ENCODE peak calls at places on chromosomes 7 and 10, in ten cellular contexts. N is GM04504; M is Peyer's patch; Z is left colon; B is activated CD4-positive, alpha-beta T cell treated with anti-CD3 and anti-CD28 coated beads, Interleukin-2, amount 50 U/mL, for 4 hours; U is nephron progenitor cell; R is NB4; K is NCI-H2081; D is AG20443; P is HEK293T. X is an unnamed sample.

GRCh38 chr10:94274142-94274787 is 88.5 kb downstream of the NOC3L start:
- DNase-seq in N (peak), M (no peak), Z (peak), B (no peak), U (no peak), R (no peak), K (no peak), D (peak), P (no peak), X (peak)

GRCh38 chr7:7103343-7104313 is 78.7 kb upstream of the C1GALT1 start:
- DNase-seq in N (peak), M (no peak), Z (peak), B (no peak), U (no peak), R (peak), K (peak), D (peak), P (peak), X (no peak)

GRCh38 chr10:105189464-105189800 is 548.3 kb downstream of the SORCS3 start:
- DNase-seq in N (no peak), M (no peak), Z (no peak), B (no peak), U (no peak), R (no peak), K (no peak), D (peak), P (no peak), X (no peak)

GRCh38 chr7:100863406-100863950 is 3.7 kb upstream of the TRIP6 start:
- DNase-seq in N (no peak), M (no peak), Z (peak), B (no peak), U (no peak), R (no peak), K (no peak), D (no peak), P (no peak), X (peak)

GRCh38 chr10:1738950-1739349 is 1.6 kb upstream of the ADARB2 start:
- DNase-seq in N (no peak), M (no peak), Z (no peak), B (no peak), U (no peak), R (no peak), K (no peak), D (no peak), P (no peak), X (no peak)

GRCh38 chr10:75209325-75210192 is 1.0 kb upstream of the VDAC2 start:
- DNase-seq in N (peak), M (peak), Z (peak), B (peak), U (no peak), R (peak), K (peak), D (peak), P (peak), X (peak)

GRCh38 chr10:117545141-117546019 is 2.8 kb downstream of the EMX2 start:
- DNase-seq in N (no peak), M (peak), Z (no peak), B (no peak), U (peak), R (no peak), K (no peak), D (no peak), P (peak), X (no peak)

GRCh38 chr10:93406367-93407145 is 75.6 kb downstream of the MYOF start:
- DNase-seq in N (no peak), M (no peak), Z (no peak), B (no peak), U (no peak), R (no peak), K (no peak), D (peak), P (no peak), X (no peak)

GRCh38 chr7:88357794-88358533 is 51.3 kb upstream of the STEAP4 start:
- DNase-seq in N (no peak), M (no peak), Z (no peak), B (no peak), U (no peak), R (peak), K (no peak), D (peak), P (no peak), X (no peak)

GRCh38 chr10:79061441-79062315 is 7.1 kb upstream of the ZMIZ1 start:
- DNase-seq in N (no peak), M (peak), Z (peak), B (no peak), U (no peak), R (no peak), K (no peak), D (no peak), P (no peak), X (no peak)

GRCh38 chr7:38169862-38170261 is 8.2 kb upstream of the STARD3NL start:
- DNase-seq in N (peak), M (no peak), Z (no peak), B (no peak), U (no peak), R (peak), K (no peak), D (peak), P (no peak), X (no peak)

GRCh38 chr7:86904949-86905834 is 154.3 kb downstream of the ELAPOR2 start:
- DNase-seq in N (peak), M (no peak), Z (peak), B (no peak), U (peak), R (peak), K (peak), D (peak), P (peak), X (no peak)

GRCh38 chr10:62352356-62352963 is 21.7 kb upstream of the ZNF365 start:
- DNase-seq in N (no peak), M (no peak), Z (no peak), B (peak), U (no peak), R (no peak), K (no peak), D (peak), P (no peak), X (no peak)

GRCh38 chr10:78004215-78005026 is 24.9 kb downstream of the POLR3A start:
- DNase-seq in N (no peak), M (no peak), Z (no peak), B (no peak), U (no peak), R (no peak), K (no peak), D (no peak), P (no peak), X (no peak)

GRCh38 chr7:37342665-37343471 is 105.8 kb downstream of the ELMO1 start:
- DNase-seq in N (no peak), M (no peak), Z (peak), B (peak), U (no peak), R (peak), K (no peak), D (no peak), P (no peak), X (no peak)

GRCh38 chr10:92844746-92845145 is 3.6 kb upstream of the EXOC6 start:
- DNase-seq in N (no peak), M (no peak), Z (no peak), B (no peak), U (no peak), R (peak), K (no peak), D (no peak), P (no peak), X (no peak)

GRCh38 chr7:37405603-37406122 is 43.0 kb downstream of the ELMO1 start:
- DNase-seq in N (no peak), M (no peak), Z (no peak), B (no peak), U (no peak), R (no peak), K (no peak), D (no peak), P (no peak), X (peak)

GRCh38 chr7:36605662-36606441 is 118.4 kb downstream of the AOAH start:
- DNase-seq in N (no peak), M (no peak), Z (no peak), B (no peak), U (no peak), R (no peak), K (no peak), D (no peak), P (no peak), X (no peak)

GRCh38 chr7:104550362-104550761 is 222.0 kb downstream of the LHFPL3 start:
- DNase-seq in N (no peak), M (no peak), Z (no peak), B (no peak), U (no peak), R (no peak), K (no peak), D (peak), P (no peak), X (no peak)

GRCh38 chr7:44060948-44061644 is 4.3 kb downstream of the PGAM2 start:
- DNase-seq in N (no peak), M (peak), Z (peak), B (no peak), U (no peak), R (no peak), K (no peak), D (no peak), P (no peak), X (no peak)

GRCh38 chr10:3476186-3476585 is 303.6 kb upstream of the PITRM1 start:
- DNase-seq in N (peak), M (no peak), Z (peak), B (no peak), U (no peak), R (no peak), K (no peak), D (peak), P (no peak), X (no peak)

GRCh38 chr10:77301305-77301730 is 336.3 kb downstream of the KCNMA1 start:
- DNase-seq in N (no peak), M (no peak), Z (no peak), B (no peak), U (no peak), R (no peak), K (no peak), D (peak), P (no peak), X (no peak)

GRCh38 chr7:95794917-95795515 is 22.7 kb downstream of the DYNC1I1 start:
- DNase-seq in N (peak), M (no peak), Z (no peak), B (no peak), U (no peak), R (peak), K (peak), D (peak), P (peak), X (no peak)

GRCh38 chr7:34842782-34843181 is 184.8 kb downstream of the NPSR1 start:
- DNase-seq in N (no peak), M (no peak), Z (no peak), B (no peak), U (no peak), R (no peak), K (no peak), D (no peak), P (no peak), X (no peak)

X was measured in left lobe of liver.